ENCODE peak calls at places on chromosomes 5 and 9, in four cellular contexts. One of them, this sample, is unnamed.

GRCh38 chr9:97425336-97425991 is 13.6 kb downstream of the TDRD7 start:
- DNase-seq in non-pigmented ciliary epithelial cell: no peak
- DNase-seq in stimulated activated naive CD4-positive, alpha-beta T cell: no peak
- DNase-seq in nucleus accumbens: no peak
- DNase-seq in this sample: no peak

GRCh38 chr9:136604823-136605525 is 57.7 kb upstream of the EGFL7 start:
- DNase-seq in non-pigmented ciliary epithelial cell: no peak
- DNase-seq in stimulated activated naive CD4-positive, alpha-beta T cell: no peak
- DNase-seq in nucleus accumbens: no peak
- DNase-seq in this sample: no peak

GRCh38 chr5:6856658-6857057 is 143.4 kb downstream of the TENT4A start:
- DNase-seq in non-pigmented ciliary epithelial cell: no peak
- DNase-seq in stimulated activated naive CD4-positive, alpha-beta T cell: no peak
- DNase-seq in nucleus accumbens: no peak
- DNase-seq in this sample: no peak

GRCh38 chr9:111622626-111623025 is 8.5 kb upstream of the DNAJC25 start:
- DNase-seq in non-pigmented ciliary epithelial cell: no peak
- DNase-seq in stimulated activated naive CD4-positive, alpha-beta T cell: no peak
- DNase-seq in nucleus accumbens: no peak
- DNase-seq in this sample: no peak

GRCh38 chr5:96616801-96617200 is 45.4 kb upstream of the CAST start:
- DNase-seq in non-pigmented ciliary epithelial cell: no peak
- DNase-seq in stimulated activated naive CD4-positive, alpha-beta T cell: no peak
- DNase-seq in nucleus accumbens: no peak
- DNase-seq in this sample: no peak

GRCh38 chr9:108163321-108164005 is 673.9 kb upstream of the KLF4 start:
- DNase-seq in non-pigmented ciliary epithelial cell: no peak
- DNase-seq in stimulated activated naive CD4-positive, alpha-beta T cell: no peak
- DNase-seq in nucleus accumbens: peak
- DNase-seq in this sample: no peak

GRCh38 chr9:131690950-131691573 is 48.8 kb downstream of the RAPGEF1 start:
- DNase-seq in non-pigmented ciliary epithelial cell: no peak
- DNase-seq in stimulated activated naive CD4-positive, alpha-beta T cell: no peak
- DNase-seq in nucleus accumbens: no peak
- DNase-seq in this sample: no peak

GRCh38 chr9:110086537-110086936 is 121.4 kb downstream of the C9orf152 start:
- DNase-seq in non-pigmented ciliary epithelial cell: no peak
- DNase-seq in stimulated activated naive CD4-positive, alpha-beta T cell: no peak
- DNase-seq in nucleus accumbens: no peak
- DNase-seq in this sample: no peak

GRCh38 chr9:135366104-135366503 is 113.5 kb upstream of the PPP1R26 start:
- DNase-seq in non-pigmented ciliary epithelial cell: no peak
- DNase-seq in stimulated activated naive CD4-positive, alpha-beta T cell: no peak
- DNase-seq in nucleus accumbens: no peak
- DNase-seq in this sample: no peak

GRCh38 chr5:97600486-97600885 is 417.4 kb upstream of the RIOK2 start:
- DNase-seq in non-pigmented ciliary epithelial cell: no peak
- DNase-seq in stimulated activated naive CD4-positive, alpha-beta T cell: no peak
- DNase-seq in nucleus accumbens: no peak
- DNase-seq in this sample: no peak

GRCh38 chr9:34866614-34867013 is 91.5 kb upstream of the PHF24 start:
- DNase-seq in non-pigmented ciliary epithelial cell: no peak
- DNase-seq in stimulated activated naive CD4-positive, alpha-beta T cell: no peak
- DNase-seq in nucleus accumbens: no peak
- DNase-seq in this sample: no peak